ENCODE peak calls at places on chromosomes 11 and 22, in ten cellular contexts. One of them, this sample, is unnamed. For H3K36me3, the result is how much of the 10 kb centered on the place peaks cover.

GRCh38 chr22:37309221-37310074 is 27.1 kb downstream of the CYTH4 start:
- DNase-seq in tibial artery: no peak
- DNase-seq in stomach: no peak
- DNase-seq in esophagus muscularis mucosa: no peak
- DNase-seq in mesendoderm: no peak
- DNase-seq in cardiac muscle cell: no peak
- DNase-seq in effector memory CD4-positive, alpha-beta T cell: no peak
- DNase-seq in HCT116: no peak
- DNase-seq in A673: no peak
- DNase-seq in thyroid gland: no peak
- DNase-seq in this sample: peak

GRCh38 chr11:33642461-33643166 is 58.0 kb downstream of the C11orf91 start:
- DNase-seq in tibial artery: no peak
- DNase-seq in stomach: no peak
- DNase-seq in esophagus muscularis mucosa: no peak
- DNase-seq in mesendoderm: no peak
- DNase-seq in cardiac muscle cell: no peak
- DNase-seq in effector memory CD4-positive, alpha-beta T cell: no peak
- DNase-seq in HCT116: peak
- DNase-seq in A673: no peak
- DNase-seq in thyroid gland: no peak
- DNase-seq in this sample: no peak

GRCh38 chr11:9379046-9379445 is 5.4 kb upstream of the IPO7 start:
- DNase-seq in tibial artery: no peak
- DNase-seq in stomach: no peak
- DNase-seq in esophagus muscularis mucosa: no peak
- DNase-seq in mesendoderm: no peak
- DNase-seq in cardiac muscle cell: no peak
- DNase-seq in effector memory CD4-positive, alpha-beta T cell: no peak
- DNase-seq in HCT116: no peak
- DNase-seq in A673: no peak
- DNase-seq in thyroid gland: no peak
- DNase-seq in this sample: no peak

GRCh38 chr11:65900125-65900898 is at the start of gene FOSL1:
- DNase-seq in tibial artery: peak
- DNase-seq in stomach: peak
- DNase-seq in esophagus muscularis mucosa: peak
- DNase-seq in mesendoderm: peak
- DNase-seq in cardiac muscle cell: peak
- DNase-seq in effector memory CD4-positive, alpha-beta T cell: peak
- DNase-seq in HCT116: peak
- DNase-seq in A673: peak
- DNase-seq in thyroid gland: peak
- DNase-seq in this sample: peak

GRCh38 chr11:13929551-13929950 is 33.0 kb upstream of the SPON1 start:
- DNase-seq in tibial artery: no peak
- DNase-seq in stomach: no peak
- DNase-seq in esophagus muscularis mucosa: peak
- DNase-seq in mesendoderm: no peak
- DNase-seq in cardiac muscle cell: peak
- DNase-seq in effector memory CD4-positive, alpha-beta T cell: no peak
- DNase-seq in HCT116: no peak
- DNase-seq in A673: no peak
- DNase-seq in thyroid gland: no peak
- DNase-seq in this sample: no peak

GRCh38 chr22:39915295-39915726 is 14.4 kb downstream of the GRAP2 start:
- DNase-seq in tibial artery: no peak
- DNase-seq in stomach: no peak
- DNase-seq in esophagus muscularis mucosa: peak
- DNase-seq in mesendoderm: no peak
- DNase-seq in cardiac muscle cell: no peak
- DNase-seq in effector memory CD4-positive, alpha-beta T cell: no peak
- DNase-seq in HCT116: no peak
- DNase-seq in A673: no peak
- DNase-seq in thyroid gland: peak
- DNase-seq in this sample: no peak

GRCh38 chr11:115409691-115410220 is 94.5 kb downstream of the CADM1 start:
- DNase-seq in tibial artery: no peak
- DNase-seq in stomach: no peak
- DNase-seq in esophagus muscularis mucosa: no peak
- DNase-seq in mesendoderm: no peak
- DNase-seq in cardiac muscle cell: peak
- DNase-seq in effector memory CD4-positive, alpha-beta T cell: no peak
- DNase-seq in HCT116: no peak
- DNase-seq in A673: no peak
- DNase-seq in thyroid gland: peak
- DNase-seq in this sample: no peak

GRCh38 chr22:38308791-38309498 is 8.3 kb downstream of the CSNK1E start:
- DNase-seq in tibial artery: no peak
- DNase-seq in stomach: no peak
- DNase-seq in esophagus muscularis mucosa: no peak
- DNase-seq in mesendoderm: no peak
- DNase-seq in cardiac muscle cell: no peak
- DNase-seq in effector memory CD4-positive, alpha-beta T cell: no peak
- DNase-seq in HCT116: no peak
- DNase-seq in A673: no peak
- DNase-seq in thyroid gland: peak
- DNase-seq in this sample: no peak

GRCh38 chr11:113685650-113686349 is 20.3 kb downstream of the TMPRSS5 start:
- DNase-seq in tibial artery: no peak
- DNase-seq in stomach: no peak
- DNase-seq in esophagus muscularis mucosa: no peak
- DNase-seq in mesendoderm: no peak
- DNase-seq in cardiac muscle cell: no peak
- DNase-seq in effector memory CD4-positive, alpha-beta T cell: no peak
- DNase-seq in HCT116: no peak
- DNase-seq in A673: no peak
- DNase-seq in thyroid gland: no peak
- DNase-seq in this sample: no peak

GRCh38 chr11:96875772-96876171 is 486.0 kb downstream of the JRKL start:
- DNase-seq in tibial artery: no peak
- DNase-seq in stomach: no peak
- DNase-seq in esophagus muscularis mucosa: no peak
- DNase-seq in mesendoderm: peak
- DNase-seq in cardiac muscle cell: no peak
- DNase-seq in effector memory CD4-positive, alpha-beta T cell: no peak
- DNase-seq in HCT116: no peak
- DNase-seq in A673: peak
- DNase-seq in thyroid gland: no peak
- DNase-seq in this sample: no peak

GRCh38 chr22:45246060-45246985 is 5.6 kb upstream of the KIAA0930 start:
- DNase-seq in tibial artery: no peak
- DNase-seq in stomach: peak
- DNase-seq in esophagus muscularis mucosa: no peak
- DNase-seq in mesendoderm: peak
- DNase-seq in cardiac muscle cell: no peak
- DNase-seq in effector memory CD4-positive, alpha-beta T cell: no peak
- DNase-seq in HCT116: peak
- DNase-seq in A673: no peak
- DNase-seq in thyroid gland: no peak
- DNase-seq in this sample: no peak

GRCh38 chr11:86577663-86578636 is 94.5 kb downstream of the ME3 start:
- DNase-seq in tibial artery: peak
- DNase-seq in stomach: no peak
- DNase-seq in esophagus muscularis mucosa: peak
- DNase-seq in mesendoderm: no peak
- DNase-seq in cardiac muscle cell: no peak
- DNase-seq in effector memory CD4-positive, alpha-beta T cell: no peak
- DNase-seq in HCT116: peak
- DNase-seq in A673: peak
- DNase-seq in thyroid gland: peak
- DNase-seq in this sample: no peak

GRCh38 chr11:88414981-88415391 is 77.5 kb upstream of the CTSC start:
- DNase-seq in tibial artery: no peak
- DNase-seq in stomach: no peak
- DNase-seq in esophagus muscularis mucosa: no peak
- DNase-seq in mesendoderm: no peak
- DNase-seq in cardiac muscle cell: no peak
- DNase-seq in effector memory CD4-positive, alpha-beta T cell: no peak
- DNase-seq in HCT116: no peak
- DNase-seq in A673: no peak
- DNase-seq in thyroid gland: no peak
- DNase-seq in this sample: no peak

GRCh38 chr11:16986434-16987204 is 27.6 kb downstream of the PLEKHA7 start:
- DNase-seq in tibial artery: no peak
- DNase-seq in stomach: peak
- DNase-seq in esophagus muscularis mucosa: no peak
- DNase-seq in mesendoderm: peak
- DNase-seq in cardiac muscle cell: no peak
- DNase-seq in effector memory CD4-positive, alpha-beta T cell: peak
- DNase-seq in HCT116: no peak
- DNase-seq in A673: peak
- DNase-seq in thyroid gland: peak
- DNase-seq in this sample: peak

GRCh38 chr11:76752321-76753175 is 30.6 kb upstream of the TSKU start:
- DNase-seq in tibial artery: peak
- DNase-seq in stomach: peak
- DNase-seq in esophagus muscularis mucosa: peak
- DNase-seq in mesendoderm: no peak
- DNase-seq in cardiac muscle cell: no peak
- DNase-seq in effector memory CD4-positive, alpha-beta T cell: no peak
- DNase-seq in HCT116: no peak
- DNase-seq in A673: no peak
- DNase-seq in thyroid gland: peak
- DNase-seq in this sample: no peak

GRCh38 chr11:130379276-130379675 is 49.1 kb downstream of the ADAMTS8 start:
- DNase-seq in tibial artery: no peak
- DNase-seq in stomach: no peak
- DNase-seq in esophagus muscularis mucosa: no peak
- DNase-seq in mesendoderm: no peak
- DNase-seq in cardiac muscle cell: no peak
- DNase-seq in effector memory CD4-positive, alpha-beta T cell: no peak
- DNase-seq in HCT116: no peak
- DNase-seq in A673: no peak
- DNase-seq in thyroid gland: no peak
- DNase-seq in this sample: no peak

GRCh38 chr11:73317373-73317772 is 9.3 kb downstream of the ARHGEF17 start:
- DNase-seq in tibial artery: peak
- DNase-seq in stomach: peak
- DNase-seq in esophagus muscularis mucosa: no peak
- DNase-seq in mesendoderm: no peak
- DNase-seq in cardiac muscle cell: no peak
- DNase-seq in effector memory CD4-positive, alpha-beta T cell: no peak
- DNase-seq in HCT116: no peak
- DNase-seq in A673: peak
- DNase-seq in thyroid gland: peak
- DNase-seq in this sample: no peak

DNA sequence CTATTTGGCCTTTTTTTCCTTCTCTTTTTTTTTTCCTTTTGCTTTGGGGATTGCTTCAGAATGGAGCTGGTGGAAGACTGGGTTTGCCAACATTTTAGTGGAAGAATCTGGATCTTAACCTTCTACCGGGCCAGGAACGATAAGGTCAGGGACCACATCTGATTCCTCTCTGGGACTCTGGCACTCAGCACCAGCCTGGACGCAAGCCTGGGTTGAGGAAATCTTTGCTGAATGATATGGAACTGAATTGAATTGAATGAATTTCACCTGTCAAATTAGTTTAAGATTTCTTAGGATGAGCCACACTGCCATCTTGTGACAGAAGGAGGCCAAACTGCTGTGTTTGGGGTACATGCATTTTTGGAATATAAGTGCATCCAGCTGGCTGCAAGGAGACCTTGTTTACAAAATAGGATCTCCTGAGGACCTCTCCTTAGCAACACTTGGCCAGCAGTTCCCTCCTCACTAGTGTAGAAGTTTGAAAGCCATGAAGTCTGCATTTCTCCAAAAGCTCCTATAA is 30.4 kb downstream of the TPBGL start:
- DNase-seq in tibial artery: no peak
- DNase-seq in stomach: no peak
- DNase-seq in esophagus muscularis mucosa: no peak
- DNase-seq in mesendoderm: no peak
- DNase-seq in cardiac muscle cell: no peak
- DNase-seq in effector memory CD4-positive, alpha-beta T cell: no peak
- DNase-seq in HCT116: peak
- DNase-seq in A673: peak
- DNase-seq in thyroid gland: no peak
- DNase-seq in this sample: peak
- H3K36me3 ChIP-seq in tibial artery: under half
- H3K36me3 ChIP-seq in stomach: half or more
- H3K36me3 ChIP-seq in esophagus muscularis mucosa: half or more
- H3K36me3 ChIP-seq in mesendoderm: under half
- H3K36me3 ChIP-seq in cardiac muscle cell: under half
- H3K36me3 ChIP-seq in effector memory CD4-positive, alpha-beta T cell: under half
- H3K36me3 ChIP-seq in HCT116: under half
- H3K36me3 ChIP-seq in A673: under half
- H3K36me3 ChIP-seq in thyroid gland: under half
- H3K36me3 ChIP-seq in this sample: under half

GRCh38 chr11:205221-206001 is 1.8 kb downstream of the BET1L start:
- DNase-seq in tibial artery: no peak
- DNase-seq in stomach: peak
- DNase-seq in esophagus muscularis mucosa: no peak
- DNase-seq in mesendoderm: no peak
- DNase-seq in cardiac muscle cell: no peak
- DNase-seq in effector memory CD4-positive, alpha-beta T cell: no peak
- DNase-seq in HCT116: no peak
- DNase-seq in A673: no peak
- DNase-seq in thyroid gland: no peak
- DNase-seq in this sample: no peak
- H3K4me3 ChIP-seq in tibial artery: peak
- H3K4me3 ChIP-seq in stomach: peak
- H3K4me3 ChIP-seq in esophagus muscularis mucosa: peak
- H3K4me3 ChIP-seq in mesendoderm: no peak
- H3K4me3 ChIP-seq in cardiac muscle cell: no peak
- H3K4me3 ChIP-seq in effector memory CD4-positive, alpha-beta T cell: peak
- H3K4me3 ChIP-seq in HCT116: peak
- H3K4me3 ChIP-seq in A673: no peak
- H3K4me3 ChIP-seq in thyroid gland: no peak
- H3K4me3 ChIP-seq in this sample: no peak

GRCh38 chr22:31086703-31087330 is 5.7 kb downstream of the SMTN start:
- DNase-seq in tibial artery: no peak
- DNase-seq in stomach: no peak
- DNase-seq in esophagus muscularis mucosa: no peak
- DNase-seq in mesendoderm: no peak
- DNase-seq in cardiac muscle cell: no peak
- DNase-seq in effector memory CD4-positive, alpha-beta T cell: no peak
- DNase-seq in HCT116: no peak
- DNase-seq in A673: no peak
- DNase-seq in thyroid gland: no peak
- DNase-seq in this sample: no peak
- H3K27ac ChIP-seq in tibial artery: peak
- H3K27ac ChIP-seq in stomach: peak
- H3K27ac ChIP-seq in esophagus muscularis mucosa: peak
- H3K27ac ChIP-seq in mesendoderm: no peak
- H3K27ac ChIP-seq in cardiac muscle cell: no peak
- H3K27ac ChIP-seq in effector memory CD4-positive, alpha-beta T cell: no peak
- H3K27ac ChIP-seq in HCT116: peak
- H3K27ac ChIP-seq in A673: no peak
- H3K27ac ChIP-seq in thyroid gland: no peak
- H3K27ac ChIP-seq in this sample: no peak

DNA sequence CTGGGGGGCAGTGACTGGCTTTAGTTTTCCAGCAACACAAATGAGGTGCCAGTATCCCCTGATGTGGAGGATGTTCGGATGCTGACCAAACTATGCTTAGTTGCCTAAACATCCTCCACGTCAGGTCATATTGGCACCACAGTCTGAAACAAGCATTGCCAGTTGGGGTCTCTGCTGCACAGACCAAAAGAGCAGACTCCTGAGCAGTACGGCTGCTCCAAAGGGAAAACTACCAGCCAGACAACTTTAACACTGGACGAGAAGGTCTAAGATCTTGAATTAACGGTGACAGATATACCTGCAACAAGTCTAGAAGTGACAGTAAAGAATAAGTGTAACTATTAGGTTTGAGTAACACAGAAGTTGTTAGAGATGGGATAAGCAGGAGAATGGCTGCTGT is 40.5 kb upstream of the CLTCL1 start:
- DNase-seq in tibial artery: no peak
- DNase-seq in stomach: no peak
- DNase-seq in esophagus muscularis mucosa: no peak
- DNase-seq in mesendoderm: no peak
- DNase-seq in cardiac muscle cell: no peak
- DNase-seq in effector memory CD4-positive, alpha-beta T cell: no peak
- DNase-seq in HCT116: no peak
- DNase-seq in A673: no peak
- DNase-seq in thyroid gland: no peak
- DNase-seq in this sample: no peak
- H3K36me3 ChIP-seq in tibial artery: half or more
- H3K36me3 ChIP-seq in stomach: half or more
- H3K36me3 ChIP-seq in esophagus muscularis mucosa: half or more
- H3K36me3 ChIP-seq in mesendoderm: under half
- H3K36me3 ChIP-seq in cardiac muscle cell: under half
- H3K36me3 ChIP-seq in effector memory CD4-positive, alpha-beta T cell: half or more
- H3K36me3 ChIP-seq in HCT116: under half
- H3K36me3 ChIP-seq in A673: half or more
- H3K36me3 ChIP-seq in thyroid gland: half or more
- H3K36me3 ChIP-seq in this sample: half or more

This sample was measured in CD4-positive, CD25-positive, alpha-beta regulatory T cell.